ENCODE peak calls at places on chromosomes 16 and 17, in five cellular contexts. L, H, T, Q and C are unnamed samples.

GRCh38 chr17:57724038-57724728 is 20.9 kb downstream of the CCDC182 start:
- DNase-seq in L (no peak), T (no peak), H (no peak), Q (no peak), C (no peak)

GRCh38 chr17:17226451-17227265 is 10.3 kb downstream of the FLCN start:
- DNase-seq in T (no peak), Q (no peak), H (no peak), L (no peak), C (no peak)

GRCh38 chr16:89138513-89138795 is 33.1 kb upstream of the CDH15 start:
- DNase-seq in T (no peak), L (no peak), Q (no peak), H (no peak), C (no peak)

GRCh38 chr17:26962255-26963162 is 331.4 kb upstream of the WSB1 start:
- DNase-seq in T (no peak), H (no peak), Q (no peak), L (no peak), C (no peak)

GRCh38 chr16:2333772-2334379 is 6.7 kb downstream of the ABCA3 start:
- DNase-seq in H (peak; percentile 27), T (no peak), L (no peak), Q (no peak), C (no peak)

GRCh38 chr17:4968916-4969550 is 1.4 kb upstream of the SPAG7 start:
- DNase-seq in H (no peak), L (no peak), Q (peak; percentile 96), T (no peak), C (no peak)

GRCh38 chr16:55502801-55503366 is 6.0 kb upstream of the LPCAT2 start:
- DNase-seq in H (peak; percentile 93), L (peak; percentile 82), Q (peak; percentile 98), T (peak; percentile 94), C (peak; percentile 88)

GRCh38 chr17:76139801-76140660 is 1.0 kb downstream of the FOXJ1 start:
- DNase-seq in Q (no peak), T (no peak), H (no peak), L (no peak), C (no peak)

GRCh38 chr17:40015005-40015997 is at the start of gene CSF3:
- DNase-seq in L (no peak), Q (peak; percentile 44), H (no peak), T (no peak), C (no peak)

GRCh38 chr17:2954898-2955445 is 108.4 kb downstream of the OR1D5 start:
- DNase-seq in Q (peak; percentile 97), T (no peak), H (no peak), L (no peak), C (no peak)

GRCh38 chr17:4827399-4827798 is 5.7 kb upstream of the MINK1 start:
- DNase-seq in T (no peak), L (no peak), Q (no peak), H (no peak), C (no peak)

GRCh38 chr17:66407864-66408263 is 105.5 kb downstream of the PRKCA start:
- DNase-seq in Q (no peak), L (no peak), T (no peak), H (no peak), C (no peak)

GRCh38 chr17:33640629-33641028 is 347.5 kb upstream of the ASIC2 start:
- DNase-seq in Q (no peak), L (no peak), H (no peak), T (no peak), C (no peak)

GRCh38 chr16:22388101-22388644 is 13.8 kb upstream of the CDR2 start:
- DNase-seq in Q (no peak), H (no peak), T (no peak), L (no peak), C (no peak)

GRCh38 chr17:57662021-57662420 is 83.1 kb downstream of the CCDC182 start:
- DNase-seq in Q (no peak), T (no peak), L (no peak), H (no peak), C (no peak)

GRCh38 chr16:57999366-57999970 is 1.0 kb downstream of the ZNF319 start:
- DNase-seq in H (no peak), L (no peak), T (no peak), Q (no peak), C (no peak)

GRCh38 chr17:39755550-39756375 is 18.0 kb downstream of the GRB7 start:
- DNase-seq in L (no peak), H (no peak), T (no peak), Q (no peak), C (no peak)

GRCh38 chr16:81442220-81442908 is 2.2 kb upstream of the CMIP start:
- DNase-seq in Q (no peak), H (no peak), L (no peak), T (no peak), C (no peak)

GRCh38 chr16:10579965-10580918 is at the start of gene EMP2:
- DNase-seq in H (peak; percentile 87), L (peak; percentile 78), Q (peak; percentile 78), T (peak; percentile 63), C (peak; percentile 86)

GRCh38 chr17:49363251-49363650 is 1.2 kb upstream of the ZNF652 start:
- DNase-seq in H (no peak), T (no peak), L (no peak), Q (no peak), C (no peak)

GRCh38 chr17:16419074-16419928 is 3.9 kb downstream of the TRPV2 start:
- DNase-seq in H (no peak), T (no peak), Q (peak; percentile 80), L (peak; percentile 72), C (no peak)

GRCh38 chr16:30956601-30957455 is 726 bp upstream of the SETD1A start:
- DNase-seq in L (peak; percentile 70), T (peak; percentile 71), Q (peak; percentile 91), H (peak; percentile 87), C (peak; percentile 87)
- TF ChIP-seq CTCF in L (peak; percentile 26), T (no peak), Q (peak; percentile 39), H (peak; percentile 21), C (peak; percentile 51)

GRCh38 chr16:70427786-70428177 is 11.1 kb downstream of the ST3GAL2 start:
- DNase-seq in Q (no peak), L (no peak), T (no peak), H (no peak), C (no peak)
- H3K4me1 ChIP-seq in Q (peaks cover 65% of the 10 kb centered on the region), L (peaks cover 7% of the 10 kb centered on the region), T (peaks cover 18% of the 10 kb centered on the region), H (peaks cover 48% of the 10 kb centered on the region), C (peaks cover 52% of the 10 kb centered on the region)

GRCh38 chr17:78406396-78406795 is 27.9 kb downstream of the PGS1 start:
- DNase-seq in L (no peak), H (no peak), T (no peak), Q (no peak), C (no peak)
- H3K36me3 ChIP-seq in L (peaks cover 37% of the 10 kb centered on the region), H (peaks cover 21% of the 10 kb centered on the region), T (peaks cover 13% of the 10 kb centered on the region), Q (peaks cover 14% of the 10 kb centered on the region), C (no peaks in the 10 kb centered on the region)

GRCh38 chr17:55585629-55586028 is 74.4 kb upstream of the SMIM36 start:
- DNase-seq in H (no peak), T (no peak), L (no peak), Q (no peak), C (no peak)
- TF ChIP-seq CTCF in H (no peak), T (no peak), L (no peak), Q (no peak), C (no peak)

DNA sequence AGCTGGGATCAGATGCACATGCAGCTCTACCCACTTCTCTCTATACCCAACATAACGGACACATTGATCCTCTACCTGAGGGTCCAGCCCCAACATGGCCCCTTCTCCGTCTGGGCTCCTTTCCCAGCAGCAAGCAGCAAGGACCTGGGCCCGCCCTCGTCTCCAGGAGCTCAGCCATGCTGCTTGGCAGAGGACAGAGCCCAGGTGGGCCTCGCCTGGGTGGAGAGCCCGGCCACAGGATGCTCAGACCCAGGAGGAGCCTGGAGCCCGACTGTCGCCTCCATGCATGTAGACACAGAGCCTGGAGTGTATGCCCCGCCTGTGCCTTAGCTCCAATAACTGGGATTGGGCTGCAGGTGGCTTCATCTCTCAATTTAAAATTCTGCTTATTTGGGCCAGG is 57.0 kb downstream of the CCDC57 start:
- DNase-seq in L (no peak), Q (no peak), H (no peak), T (no peak), C (no peak)
- H3K4me1 ChIP-seq in L (no peaks in the 10 kb centered on the region), Q (no peaks in the 10 kb centered on the region), H (peaks cover 26% of the 10 kb centered on the region), T (no peaks in the 10 kb centered on the region), C (no peaks in the 10 kb centered on the region)